ENCODE peak calls at places on chromosomes 2 and 18, in nine cellular contexts. E, I, Z, G, M, N, S, V and T are unnamed samples.

GRCh38 chr18:28916436-28916835 is 739.5 kb upstream of the CDH2 start:
- DNase-seq in E (peak), M (no peak), I (no peak), V (no peak), N (no peak), S (peak), G (no peak), Z (no peak), T (no peak)

GRCh38 chr2:64426191-64426952 is 27.6 kb upstream of the LGALSL start:
- DNase-seq in V (no peak), I (no peak), G (no peak), Z (no peak), E (peak), M (no peak), S (peak), N (peak), T (peak)

GRCh38 chr18:6917082-6917481 is 187.6 kb downstream of the ARHGAP28 start:
- DNase-seq in G (no peak), M (no peak), V (no peak), E (no peak), Z (no peak), I (no peak), N (no peak), S (no peak), T (peak)

GRCh38 chr2:220165401-220165800 is 538.0 kb downstream of the SLC4A3 start:
- DNase-seq in E (no peak), S (no peak), Z (no peak), I (no peak), V (no peak), N (peak), M (no peak), G (no peak), T (no peak)

GRCh38 chr2:152175012-152175367 is 573 bp downstream of the STAM2 start:
- DNase-seq in E (no peak), V (no peak), M (no peak), Z (no peak), S (no peak), I (no peak), N (no peak), G (no peak), T (no peak)

GRCh38 chr2:98086491-98087446 is at the start of gene VWA3B:
- DNase-seq in N (peak), Z (peak), I (no peak), S (peak), G (no peak), V (peak), E (peak), M (peak), T (peak)

GRCh38 chr2:119700866-119701265 is 21.9 kb downstream of the TMEM177 start:
- DNase-seq in G (no peak), Z (no peak), I (no peak), M (no peak), V (no peak), S (no peak), E (no peak), N (no peak), T (no peak)

GRCh38 chr2:112216158-112216557 is 38.7 kb downstream of the ZC3H8 start:
- DNase-seq in I (no peak), M (no peak), Z (no peak), S (peak), N (peak), E (peak), V (peak), G (no peak), T (peak)

GRCh38 chr2:240818543-240819403 is 1.2 kb downstream of the KIF1A start:
- DNase-seq in S (no peak), G (no peak), N (no peak), Z (peak), V (no peak), I (peak), E (no peak), M (no peak), T (no peak)

GRCh38 chr2:219171231-219171651 is 1.4 kb upstream of the SLC23A3 start:
- DNase-seq in S (peak), E (peak), M (no peak), I (no peak), V (peak), Z (peak), G (peak), N (peak), T (peak)

GRCh38 chr2:85986121-85986520 is 97.3 kb upstream of the ST3GAL5 start:
- DNase-seq in Z (no peak), N (no peak), S (no peak), G (no peak), I (no peak), V (no peak), E (no peak), M (no peak), T (no peak)

GRCh38 chr18:37252342-37252741 is 313.3 kb downstream of the CELF4 start:
- DNase-seq in S (no peak), I (no peak), N (no peak), E (no peak), Z (no peak), V (no peak), M (no peak), G (no peak), T (no peak)

GRCh38 chr18:37253424-37254255 is 312.0 kb downstream of the CELF4 start:
- DNase-seq in Z (peak), S (no peak), V (no peak), I (no peak), E (peak), M (peak), N (peak), G (no peak), T (no peak)

GRCh38 chr18:37254973-37255372 is 310.6 kb downstream of the CELF4 start:
- DNase-seq in V (no peak), G (no peak), S (no peak), N (no peak), I (peak), M (no peak), Z (no peak), E (no peak), T (no peak)

GRCh38 chr18:37252854-37253396 is 312.7 kb downstream of the CELF4 start:
- DNase-seq in V (no peak), N (no peak), G (no peak), Z (no peak), S (no peak), E (no peak), M (no peak), I (peak), T (no peak)

DNA sequence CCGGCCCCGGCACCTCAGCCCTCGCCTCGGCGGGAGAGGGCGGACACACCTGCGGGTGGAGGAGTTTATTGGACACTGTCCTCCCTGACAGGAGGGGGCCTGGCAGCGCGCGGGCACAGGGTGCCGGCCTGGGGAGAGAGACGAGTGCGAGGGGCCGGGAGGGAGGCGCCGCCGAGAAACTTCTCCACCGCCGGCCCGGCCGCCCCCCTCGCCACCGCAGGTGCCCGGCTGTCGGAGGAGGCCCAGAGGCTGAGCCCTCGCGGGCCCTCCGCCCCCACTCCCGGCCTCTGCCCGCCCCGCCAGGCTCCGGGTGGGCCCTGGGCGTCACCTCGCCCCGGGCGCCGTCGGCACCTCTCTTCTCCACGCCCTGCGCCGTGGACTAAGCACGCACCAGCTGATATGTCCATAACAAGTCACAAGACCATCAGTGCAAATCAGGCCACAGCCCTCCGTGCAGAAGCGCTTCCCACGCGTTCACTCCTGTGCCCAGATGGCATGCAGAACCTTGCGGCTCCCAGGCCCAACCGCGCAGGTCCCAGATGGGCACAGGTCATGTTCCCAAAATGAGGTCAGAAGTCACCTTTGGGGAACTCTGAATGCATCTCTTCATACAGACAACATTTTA is 311.2 kb downstream of the CELF4 start:
- DNase-seq in G (no peak), M (no peak), E (no peak), S (no peak), V (no peak), Z (no peak), I (peak), N (no peak), T (no peak)
- H3K4me3 ChIP-seq in G (no peak), M (peak), E (peak), S (no peak), V (no peak), Z (peak), I (peak), N (peak), T (no peak)

DNA sequence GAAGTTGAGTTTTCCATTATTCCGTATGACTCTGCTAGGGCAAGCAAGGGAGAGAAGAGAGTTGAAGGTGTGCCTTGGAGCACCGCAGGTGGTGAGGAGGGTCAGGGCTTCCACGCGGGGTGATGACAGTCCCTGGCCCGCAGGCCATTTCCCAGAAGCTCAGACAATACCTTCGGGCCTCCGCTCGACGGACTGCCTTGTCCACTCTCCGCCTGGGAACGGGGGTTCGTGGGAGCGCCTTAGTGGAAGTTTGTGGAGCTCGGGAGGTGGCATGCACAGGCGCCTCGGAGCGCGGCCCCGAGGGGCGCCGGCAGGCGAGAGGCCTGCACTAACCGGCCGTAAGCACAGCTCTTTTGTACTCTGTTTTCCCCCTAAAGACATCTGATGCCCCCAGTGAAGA is 69.8 kb downstream of the ARHGEF33 start:
- DNase-seq in M (no peak), G (no peak), N (no peak), S (no peak), Z (no peak), E (no peak), V (no peak), I (no peak), T (no peak)
- H3K4me3 ChIP-seq in M (peak), G (no peak), N (no peak), S (no peak), Z (peak), E (peak), V (no peak), I (no peak), T (peak)

GRCh38 chr2:206804326-206804725 is 38.9 kb downstream of the FASTKD2 start:
- DNase-seq in I (no peak), Z (no peak), M (no peak), E (peak), N (no peak), S (peak), G (no peak), V (no peak), T (no peak)
- H3K4me3 ChIP-seq in I (no peak), Z (no peak), M (no peak), E (no peak), N (no peak), S (no peak), G (no peak), V (no peak), T (no peak)

GRCh38 chr18:24234330-24234729 is 95.5 kb downstream of the CABYR start:
- DNase-seq in V (peak), N (no peak), Z (no peak), M (no peak), G (no peak), S (peak), I (no peak), E (no peak), T (peak)
- H3K4me3 ChIP-seq in V (no peak), N (no peak), Z (no peak), M (no peak), G (no peak), S (no peak), I (no peak), E (no peak), T (no peak)

GRCh38 chr18:9016819-9017169 is 85.7 kb upstream of the NDUFV2 start:
- DNase-seq in G (no peak), Z (no peak), E (no peak), N (no peak), V (peak), S (peak), I (no peak), M (no peak), T (no peak)
- H3K4me3 ChIP-seq in G (peak), Z (peak), E (peak), N (no peak), V (peak), S (peak), I (no peak), M (peak), T (no peak)

DNA sequence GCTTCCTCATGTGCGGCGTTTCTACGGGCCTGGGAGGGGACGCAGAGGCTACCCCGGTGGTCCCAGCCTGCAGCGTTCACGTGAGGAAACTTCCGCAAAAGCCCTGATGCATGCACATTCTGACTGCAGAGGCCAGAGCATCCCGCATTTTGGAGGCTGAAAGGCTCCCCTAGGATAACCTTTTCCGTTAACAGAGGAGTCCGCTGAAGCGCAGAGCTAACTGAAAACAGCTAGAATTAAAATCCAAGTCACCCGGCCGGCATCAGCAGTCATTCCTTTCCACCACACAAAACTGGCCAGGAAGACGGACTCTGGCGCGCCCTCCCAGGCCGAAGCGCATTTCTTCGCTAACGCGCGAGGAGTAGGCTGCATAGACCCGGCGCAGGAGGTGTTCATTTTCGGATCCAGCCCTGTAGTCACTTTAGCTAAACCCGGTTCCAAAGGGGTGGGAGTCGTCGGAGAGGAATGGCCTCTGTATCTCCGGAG is 747 bp upstream of the TUBB6 start:
- DNase-seq in N (peak), V (peak), Z (no peak), I (no peak), E (peak), G (peak), S (peak), M (no peak), T (peak)
- H3K4me3 ChIP-seq in N (peak), V (peak), Z (peak), I (peak), E (peak), G (peak), S (peak), M (peak), T (peak)

DNA sequence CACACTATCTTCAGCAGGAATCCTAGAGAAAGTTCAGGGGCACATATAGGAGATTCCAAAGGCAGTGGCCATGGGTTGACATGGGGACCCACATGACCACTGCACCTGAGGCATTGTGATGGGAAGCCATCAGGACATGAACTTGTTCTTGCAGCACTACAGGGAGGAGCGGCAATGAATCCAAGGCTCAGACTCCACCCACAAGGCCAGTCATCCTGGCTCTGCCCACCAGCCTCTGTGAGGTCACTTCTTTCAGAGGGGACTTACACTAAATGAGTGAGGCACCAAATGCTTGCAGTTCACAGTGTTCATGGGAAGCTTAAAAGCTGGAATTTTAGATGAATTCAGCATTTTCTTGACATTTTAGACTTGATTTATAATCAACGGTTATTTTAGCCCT is 254.2 kb downstream of the SETBP1 start:
- DNase-seq in M (no peak), Z (no peak), G (no peak), I (no peak), N (no peak), V (no peak), S (no peak), E (no peak), T (no peak)
- H3K4me3 ChIP-seq in M (no peak), Z (no peak), G (no peak), I (no peak), N (no peak), V (no peak), S (no peak), E (no peak), T (no peak)

DNA sequence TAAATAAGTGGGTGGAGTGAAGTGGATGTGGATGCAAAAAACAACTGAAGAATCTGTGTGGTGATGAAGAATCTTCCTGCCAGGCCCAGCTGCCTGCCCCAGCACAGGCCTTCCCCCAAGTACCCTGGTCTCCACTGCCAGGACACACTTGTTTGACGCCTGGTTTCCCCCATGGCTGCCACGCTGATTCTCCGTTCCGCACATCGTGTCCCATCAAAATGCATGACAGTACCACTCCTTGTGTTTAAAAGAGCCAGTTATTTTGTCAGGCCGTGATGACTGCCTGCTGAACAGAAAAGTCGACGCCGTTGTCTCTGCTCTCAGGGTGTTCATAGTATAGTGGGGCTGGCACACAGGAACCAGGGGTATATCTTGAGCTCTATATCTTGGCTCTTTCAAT is 50.3 kb upstream of the KYNU start:
- DNase-seq in Z (no peak), E (no peak), N (no peak), G (no peak), S (no peak), V (no peak), M (peak), I (no peak), T (no peak)
- H3K4me3 ChIP-seq in Z (no peak), E (no peak), N (no peak), G (no peak), S (no peak), V (no peak), M (no peak), I (no peak), T (no peak)